ENCODE peak calls at places on chromosomes 6 and 20, in five cellular contexts. One of them, this sample, is unnamed.

GRCh38 chr6:35919085-35919826 is 1.6 kb downstream of the SRPK1 start:
- DNase-seq in adrenal gland: no peak
- DNase-seq in stimulated activated CD4-positive, alpha-beta T cell treated with anti-CD3 and anti-CD28 coated beads, Interleukin-15, amount 100 ng/mL, for 1 hour: no peak
- DNase-seq in fibroblast of the conjunctiva: no peak
- DNase-seq in NCI-H2029 treated with DMSO at 0.1 percent for 48 hours: no peak
- DNase-seq in this sample: peak

GRCh38 chr6:17278289-17279061 is 2.7 kb upstream of the RBM24 start:
- DNase-seq in adrenal gland: no peak
- DNase-seq in stimulated activated CD4-positive, alpha-beta T cell treated with anti-CD3 and anti-CD28 coated beads, Interleukin-15, amount 100 ng/mL, for 1 hour: no peak
- DNase-seq in fibroblast of the conjunctiva: no peak
- DNase-seq in NCI-H2029 treated with DMSO at 0.1 percent for 48 hours: no peak
- DNase-seq in this sample: no peak

GRCh38 chr6:157267109-157267611 is 56.2 kb downstream of the TMEM242 start:
- DNase-seq in adrenal gland: no peak
- DNase-seq in stimulated activated CD4-positive, alpha-beta T cell treated with anti-CD3 and anti-CD28 coated beads, Interleukin-15, amount 100 ng/mL, for 1 hour: no peak
- DNase-seq in fibroblast of the conjunctiva: no peak
- DNase-seq in NCI-H2029 treated with DMSO at 0.1 percent for 48 hours: no peak
- DNase-seq in this sample: no peak

GRCh38 chr20:12660918-12661317 is 347.9 kb upstream of the SPTLC3 start:
- DNase-seq in adrenal gland: no peak
- DNase-seq in stimulated activated CD4-positive, alpha-beta T cell treated with anti-CD3 and anti-CD28 coated beads, Interleukin-15, amount 100 ng/mL, for 1 hour: no peak
- DNase-seq in fibroblast of the conjunctiva: no peak
- DNase-seq in NCI-H2029 treated with DMSO at 0.1 percent for 48 hours: no peak
- DNase-seq in this sample: no peak

GRCh38 chr6:53046274-53046673 is 18.9 kb upstream of the FBXO9 start:
- DNase-seq in adrenal gland: no peak
- DNase-seq in stimulated activated CD4-positive, alpha-beta T cell treated with anti-CD3 and anti-CD28 coated beads, Interleukin-15, amount 100 ng/mL, for 1 hour: no peak
- DNase-seq in fibroblast of the conjunctiva: no peak
- DNase-seq in NCI-H2029 treated with DMSO at 0.1 percent for 48 hours: no peak
- DNase-seq in this sample: no peak

GRCh38 chr20:20375862-20376261 is 8.0 kb downstream of the INSM1 start:
- DNase-seq in adrenal gland: no peak
- DNase-seq in stimulated activated CD4-positive, alpha-beta T cell treated with anti-CD3 and anti-CD28 coated beads, Interleukin-15, amount 100 ng/mL, for 1 hour: no peak
- DNase-seq in fibroblast of the conjunctiva: no peak
- DNase-seq in NCI-H2029 treated with DMSO at 0.1 percent for 48 hours: peak
- DNase-seq in this sample: no peak

GRCh38 chr6:35568967-35569606 is 56.4 kb upstream of the TULP1 start:
- DNase-seq in adrenal gland: peak
- DNase-seq in stimulated activated CD4-positive, alpha-beta T cell treated with anti-CD3 and anti-CD28 coated beads, Interleukin-15, amount 100 ng/mL, for 1 hour: no peak
- DNase-seq in fibroblast of the conjunctiva: peak
- DNase-seq in NCI-H2029 treated with DMSO at 0.1 percent for 48 hours: no peak
- DNase-seq in this sample: no peak

GRCh38 chr6:34459899-34460593 is 5.8 kb upstream of the PACSIN1 start:
- DNase-seq in adrenal gland: peak
- DNase-seq in stimulated activated CD4-positive, alpha-beta T cell treated with anti-CD3 and anti-CD28 coated beads, Interleukin-15, amount 100 ng/mL, for 1 hour: peak
- DNase-seq in fibroblast of the conjunctiva: peak
- DNase-seq in NCI-H2029 treated with DMSO at 0.1 percent for 48 hours: peak
- DNase-seq in this sample: no peak

GRCh38 chr6:89270951-89271721 is 44.0 kb downstream of the GABRR2 start:
- DNase-seq in adrenal gland: peak
- DNase-seq in stimulated activated CD4-positive, alpha-beta T cell treated with anti-CD3 and anti-CD28 coated beads, Interleukin-15, amount 100 ng/mL, for 1 hour: no peak
- DNase-seq in fibroblast of the conjunctiva: no peak
- DNase-seq in NCI-H2029 treated with DMSO at 0.1 percent for 48 hours: no peak
- DNase-seq in this sample: no peak

GRCh38 chr20:51826372-51826771 is 24.1 kb upstream of the SALL4 start:
- DNase-seq in adrenal gland: no peak
- DNase-seq in stimulated activated CD4-positive, alpha-beta T cell treated with anti-CD3 and anti-CD28 coated beads, Interleukin-15, amount 100 ng/mL, for 1 hour: no peak
- DNase-seq in fibroblast of the conjunctiva: no peak
- DNase-seq in NCI-H2029 treated with DMSO at 0.1 percent for 48 hours: no peak
- DNase-seq in this sample: no peak

GRCh38 chr20:64205611-64206026 is 41.4 kb downstream of the MYT1 start:
- DNase-seq in adrenal gland: no peak
- DNase-seq in stimulated activated CD4-positive, alpha-beta T cell treated with anti-CD3 and anti-CD28 coated beads, Interleukin-15, amount 100 ng/mL, for 1 hour: no peak
- DNase-seq in fibroblast of the conjunctiva: no peak
- DNase-seq in NCI-H2029 treated with DMSO at 0.1 percent for 48 hours: no peak
- DNase-seq in this sample: no peak

GRCh38 chr20:40682104-40683045 is 6.7 kb downstream of the MAFB start:
- DNase-seq in adrenal gland: peak
- DNase-seq in stimulated activated CD4-positive, alpha-beta T cell treated with anti-CD3 and anti-CD28 coated beads, Interleukin-15, amount 100 ng/mL, for 1 hour: no peak
- DNase-seq in fibroblast of the conjunctiva: no peak
- DNase-seq in NCI-H2029 treated with DMSO at 0.1 percent for 48 hours: no peak
- DNase-seq in this sample: no peak

GRCh38 chr6:150118208-150118607 is 24.6 kb upstream of the PPP1R14C start:
- DNase-seq in adrenal gland: no peak
- DNase-seq in stimulated activated CD4-positive, alpha-beta T cell treated with anti-CD3 and anti-CD28 coated beads, Interleukin-15, amount 100 ng/mL, for 1 hour: no peak
- DNase-seq in fibroblast of the conjunctiva: no peak
- DNase-seq in NCI-H2029 treated with DMSO at 0.1 percent for 48 hours: no peak
- DNase-seq in this sample: no peak

GRCh38 chr6:44921787-44922186 is 406.3 kb upstream of the RUNX2 start:
- DNase-seq in adrenal gland: no peak
- DNase-seq in stimulated activated CD4-positive, alpha-beta T cell treated with anti-CD3 and anti-CD28 coated beads, Interleukin-15, amount 100 ng/mL, for 1 hour: no peak
- DNase-seq in fibroblast of the conjunctiva: no peak
- DNase-seq in NCI-H2029 treated with DMSO at 0.1 percent for 48 hours: peak
- DNase-seq in this sample: no peak

GRCh38 chr6:5055118-5055517 is 30.0 kb upstream of the PPP1R3G start:
- DNase-seq in adrenal gland: no peak
- DNase-seq in stimulated activated CD4-positive, alpha-beta T cell treated with anti-CD3 and anti-CD28 coated beads, Interleukin-15, amount 100 ng/mL, for 1 hour: no peak
- DNase-seq in fibroblast of the conjunctiva: no peak
- DNase-seq in NCI-H2029 treated with DMSO at 0.1 percent for 48 hours: no peak
- DNase-seq in this sample: no peak

GRCh38 chr6:20237677-20238460 is 25.6 kb upstream of the MBOAT1 start:
- DNase-seq in adrenal gland: no peak
- DNase-seq in stimulated activated CD4-positive, alpha-beta T cell treated with anti-CD3 and anti-CD28 coated beads, Interleukin-15, amount 100 ng/mL, for 1 hour: no peak
- DNase-seq in fibroblast of the conjunctiva: no peak
- DNase-seq in NCI-H2029 treated with DMSO at 0.1 percent for 48 hours: no peak
- DNase-seq in this sample: no peak

GRCh38 chr6:14453712-14454466 is 336.3 kb downstream of the CD83 start:
- DNase-seq in adrenal gland: no peak
- DNase-seq in stimulated activated CD4-positive, alpha-beta T cell treated with anti-CD3 and anti-CD28 coated beads, Interleukin-15, amount 100 ng/mL, for 1 hour: no peak
- DNase-seq in fibroblast of the conjunctiva: no peak
- DNase-seq in NCI-H2029 treated with DMSO at 0.1 percent for 48 hours: peak
- DNase-seq in this sample: no peak

This sample was measured in GF-D8.